ENCODE peak calls at places on chromosomes 5 and 9, in four cellular contexts. F is D721Med, J is EL, R is cardiac muscle cell. E is an unnamed sample.

GRCh38 chr5:101942321-101942882 is 353.7 kb downstream of the SLCO4C1 start:
- DNase-seq in F (no peak), J (no peak), R (peak; percentile 6), E (no peak)

GRCh38 chr9:69308217-69308931 is 16.6 kb upstream of the ENTREP1 start:
- DNase-seq in F (no peak), J (no peak), R (no peak), E (no peak)

GRCh38 chr9:131758972-131759647 is 19.2 kb upstream of the RAPGEF1 start:
- DNase-seq in F (no peak), J (peak; percentile 22), R (no peak), E (no peak)

GRCh38 chr5:173454381-173454763 is 126.2 kb upstream of the STC2 start:
- DNase-seq in F (no peak), J (peak; percentile 93), R (peak; percentile 19), E (no peak)

GRCh38 chr9:33463151-33463550 is 10.6 kb downstream of the NOL6 start:
- DNase-seq in F (peak; percentile 3), J (no peak), R (no peak), E (no peak)

GRCh38 chr9:92482336-92482735 is at the start of gene ASPN:
- DNase-seq in F (no peak), J (no peak), R (peak; percentile 86), E (no peak)

GRCh38 chr9:136054146-136054545 is 40.9 kb downstream of the NACC2 start:
- DNase-seq in F (no peak), J (no peak), R (no peak), E (no peak)

GRCh38 chr5:17169507-17169906 is 47.9 kb upstream of the BASP1 start:
- DNase-seq in F (no peak), J (peak; percentile 72), R (peak; percentile 90), E (no peak)

GRCh38 chr9:133680250-133680975 is 44.2 kb downstream of the DBH start:
- DNase-seq in F (no peak), J (no peak), R (no peak), E (no peak)

GRCh38 chr5:14185336-14186131 is 42.4 kb downstream of the TRIO start:
- DNase-seq in F (no peak), J (peak; percentile 88), R (peak; percentile 70), E (no peak)

GRCh38 chr5:96609369-96609768 is 52.8 kb upstream of the CAST start:
- DNase-seq in F (no peak), J (no peak), R (no peak), E (no peak)

E was measured in B cell.